ENCODE peak calls at places on chromosome 6, in seven cellular contexts. U, P, D, W, G, H and F are unnamed samples.

GRCh38 chr6:6007311-6008113 is 787 bp upstream of the NRN1 start:
- DNase-seq in P (no peak), H (no peak), D (peak), W (no peak), G (no peak), U (no peak), F (no peak)

GRCh38 chr6:4603291-4603690 is 172.9 kb upstream of the CDYL start:
- DNase-seq in H (no peak), U (no peak), G (no peak), D (no peak), P (peak), W (no peak), F (no peak)

GRCh38 chr6:136751478-136751956 is 40.8 kb downstream of the MAP3K5 start:
- DNase-seq in H (peak), D (no peak), W (no peak), U (no peak), P (no peak), G (no peak), F (no peak)

GRCh38 chr6:27375613-27376079 is 12.9 kb upstream of the ZNF391 start:
- DNase-seq in P (no peak), W (no peak), U (peak), H (no peak), D (no peak), G (no peak), F (peak)

GRCh38 chr6:85747654-85748053 is 105.0 kb upstream of the SYNCRIP start:
- DNase-seq in U (no peak), D (no peak), H (no peak), G (peak), W (no peak), P (no peak), F (no peak)

GRCh38 chr6:3592371-3592941 is 135.6 kb upstream of the SLC22A23 start:
- DNase-seq in W (no peak), H (no peak), G (peak), P (peak), D (no peak), U (peak), F (no peak)

GRCh38 chr6:144585217-144585814 is 300.2 kb downstream of the UTRN start:
- DNase-seq in H (no peak), W (no peak), D (peak), G (peak), U (peak), P (peak), F (no peak)

GRCh38 chr6:98633886-98634285 is 200.5 kb upstream of the POU3F2 start:
- DNase-seq in D (no peak), U (no peak), H (no peak), P (no peak), W (no peak), G (no peak), F (no peak)

GRCh38 chr6:46954819-46955520 is 33.2 kb upstream of the ADGRF5 start:
- DNase-seq in D (no peak), G (no peak), P (no peak), W (no peak), U (no peak), H (no peak), F (peak)

GRCh38 chr6:162058281-162058875 is 669.2 kb downstream of the PRKN start:
- DNase-seq in G (peak), H (no peak), W (no peak), P (peak), D (no peak), U (no peak), F (no peak)

GRCh38 chr6:38346291-38347079 is 293.2 kb downstream of the BTBD9 start:
- DNase-seq in D (no peak), U (no peak), P (no peak), H (no peak), W (no peak), G (no peak), F (no peak)
- TF ChIP-seq JUND in D (peak), U (no peak), P (no peak), H (no peak), W (no peak), G (no peak), F (no peak)

GRCh38 chr6:89286516-89286915 is 28.6 kb downstream of the GABRR2 start:
- DNase-seq in D (no peak), H (no peak), P (no peak), G (no peak), W (no peak), U (no peak), F (no peak)
- TF ChIP-seq JUND in D (no peak), H (no peak), P (no peak), G (no peak), W (no peak), U (no peak), F (no peak)

DNA sequence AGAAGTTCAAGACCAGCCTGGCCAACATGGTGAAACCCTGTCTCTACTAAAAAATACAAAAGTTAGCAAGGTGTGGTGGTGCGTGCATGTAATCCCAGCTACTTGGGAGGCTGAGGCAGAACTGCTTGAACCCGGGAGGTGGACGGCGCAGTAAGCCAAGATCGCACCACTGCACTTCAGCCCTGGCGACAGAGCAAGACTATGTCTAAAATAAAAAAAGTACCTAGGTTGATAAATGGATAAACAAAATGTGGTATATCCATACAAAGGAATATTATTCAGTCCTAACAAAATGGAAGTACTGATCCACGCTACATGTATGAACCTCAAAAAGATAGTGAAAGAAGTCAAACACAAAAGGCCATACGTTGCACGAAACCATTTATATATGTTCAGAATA is 1.2 kb upstream of the RPF2 start:
- DNase-seq in U (no peak), G (no peak), D (no peak), H (no peak), W (no peak), P (no peak), F (no peak)
- TF ChIP-seq JUND in U (no peak), G (no peak), D (no peak), H (no peak), W (no peak), P (no peak), F (no peak)

GRCh38 chr6:90214461-90214860 is 82.2 kb downstream of the BACH2 start:
- DNase-seq in G (no peak), D (no peak), P (no peak), H (no peak), U (no peak), W (no peak), F (no peak)
- TF ChIP-seq JUND in G (no peak), D (no peak), P (no peak), H (no peak), U (no peak), W (no peak), F (no peak)

GRCh38 chr6:96521267-96521624 is 360 bp upstream of the UFL1 start:
- DNase-seq in U (no peak), H (no peak), D (no peak), G (no peak), W (no peak), P (no peak), F (no peak)
- TF ChIP-seq JUND in U (no peak), H (no peak), D (no peak), G (no peak), W (no peak), P (no peak), F (no peak)